ENCODE peak calls at places on chromosomes 11 and 22, in five cellular contexts. K is HepG2, D is K562, W is SK-N-SH, V is HCT116. T is an unnamed sample.

GRCh38 chr22:42188808-42189447 is 58.3 kb upstream of the CYP2D6 start:
- DNase-seq in D (no peak), W (no peak), K (no peak), V (peak; percentile 46), T (no peak)

GRCh38 chr11:128886401-128887119 is 4.6 kb upstream of the KCNJ5 start:
- DNase-seq in V (no peak), K (no peak), W (peak; percentile 62), D (no peak), T (no peak)

GRCh38 chr22:31954535-31955326 is 10.4 kb downstream of the YWHAH start:
- DNase-seq in K (no peak), W (no peak), D (no peak), V (no peak), T (no peak)

GRCh38 chr22:49326558-49326957 is 501.1 kb downstream of the BRD1 start:
- DNase-seq in V (no peak), K (no peak), D (no peak), W (no peak), T (no peak)

GRCh38 chr11:61587951-61588695 is 7.2 kb upstream of the SYT7 start:
- DNase-seq in D (peak; percentile 85), W (peak; percentile 69), K (no peak), V (peak; percentile 46), T (no peak)

GRCh38 chr22:49915610-49916009 is 2.6 kb downstream of the ALG12 start:
- DNase-seq in D (no peak), K (no peak), V (no peak), W (no peak), T (no peak)

GRCh38 chr11:129090056-129090455 is 102.1 kb downstream of the ARHGAP32 start:
- DNase-seq in V (no peak), K (no peak), D (no peak), W (no peak), T (no peak)

GRCh38 chr22:27919943-27920755 is 1.1 kb upstream of the PITPNB start:
- DNase-seq in D (no peak), W (peak; percentile 25), V (no peak), K (peak; percentile 55), T (no peak)

GRCh38 chr11:73797457-73797856 is 9.8 kb downstream of the MRPL48 start:
- DNase-seq in W (no peak), V (no peak), K (no peak), D (no peak), T (no peak)

GRCh38 chr11:83249972-83250593 is 36.1 kb downstream of the CCDC90B start:
- DNase-seq in D (peak; percentile 48), W (peak; percentile 51), K (peak; percentile 24), V (peak; percentile 21), T (no peak)

GRCh38 chr11:62435741-62436485 is 17.1 kb downstream of the SCGB1A1 start:
- DNase-seq in V (no peak), W (no peak), D (no peak), K (no peak), T (no peak)

GRCh38 chr11:19577391-19577831 is 135.2 kb upstream of the NAV2 start:
- DNase-seq in V (no peak), D (no peak), W (no peak), K (no peak), T (no peak)

GRCh38 chr11:134372961-134373360 is 39.1 kb downstream of the B3GAT1 start:
- DNase-seq in D (no peak), V (no peak), K (no peak), W (no peak), T (no peak)

GRCh38 chr11:71474771-71475483 is 21.9 kb downstream of the NADSYN1 start:
- DNase-seq in D (no peak), V (no peak), K (no peak), W (no peak), T (no peak)

GRCh38 chr11:57643802-57644201 is 5.9 kb downstream of the YPEL4 start:
- DNase-seq in W (no peak), D (no peak), V (no peak), K (no peak), T (no peak)

GRCh38 chr22:36998620-36999351 is 20.5 kb downstream of the TST start:
- DNase-seq in K (no peak), D (no peak), W (no peak), V (peak; percentile 58), T (no peak)

GRCh38 chr11:102761646-102762238 is 18.7 kb downstream of the MMP10 start:
- DNase-seq in V (no peak), D (no peak), W (no peak), K (no peak), T (no peak)

GRCh38 chr11:123548774-123549173 is 105.7 kb downstream of the SCN3B start:
- DNase-seq in D (no peak), V (no peak), K (no peak), W (no peak), T (no peak)

GRCh38 chr22:23282516-23282915 is 102.2 kb downstream of the BCR start:
- DNase-seq in W (no peak), D (no peak), K (no peak), V (no peak), T (no peak)
- TF ChIP-seq ZBTB33 in W (no peak), D (no peak), K (no peak), V (no peak), T (no peak)

GRCh38 chr11:65113361-65113756 is 1.7 kb downstream of the TM7SF2 start:
- DNase-seq in W (peak; percentile 63), V (no peak), D (no peak), K (no peak), T (no peak)
- TF ChIP-seq ZBTB33 in W (no peak), V (no peak), D (no peak), K (no peak), T (no peak)

GRCh38 chr11:112610494-112610893 is 349.8 kb upstream of the PLET1 start:
- DNase-seq in D (no peak), K (no peak), V (no peak), W (no peak), T (no peak)

GRCh38 chr11:112612283-112612849 is 348.9 kb upstream of the NCAM1 start:
- DNase-seq in W (peak; percentile 58), V (peak; percentile 6), K (no peak), D (no peak), T (no peak)

GRCh38 chr11:112608466-112608865 is 347.8 kb upstream of the PLET1 start:
- DNase-seq in V (no peak), D (no peak), K (no peak), W (no peak), T (no peak)

GRCh38 chr11:112613051-112613972 is 347.9 kb upstream of the NCAM1 start:
- DNase-seq in W (peak; percentile 74), D (no peak), V (peak; percentile 62), K (peak; percentile 23), T (no peak)

DNA sequence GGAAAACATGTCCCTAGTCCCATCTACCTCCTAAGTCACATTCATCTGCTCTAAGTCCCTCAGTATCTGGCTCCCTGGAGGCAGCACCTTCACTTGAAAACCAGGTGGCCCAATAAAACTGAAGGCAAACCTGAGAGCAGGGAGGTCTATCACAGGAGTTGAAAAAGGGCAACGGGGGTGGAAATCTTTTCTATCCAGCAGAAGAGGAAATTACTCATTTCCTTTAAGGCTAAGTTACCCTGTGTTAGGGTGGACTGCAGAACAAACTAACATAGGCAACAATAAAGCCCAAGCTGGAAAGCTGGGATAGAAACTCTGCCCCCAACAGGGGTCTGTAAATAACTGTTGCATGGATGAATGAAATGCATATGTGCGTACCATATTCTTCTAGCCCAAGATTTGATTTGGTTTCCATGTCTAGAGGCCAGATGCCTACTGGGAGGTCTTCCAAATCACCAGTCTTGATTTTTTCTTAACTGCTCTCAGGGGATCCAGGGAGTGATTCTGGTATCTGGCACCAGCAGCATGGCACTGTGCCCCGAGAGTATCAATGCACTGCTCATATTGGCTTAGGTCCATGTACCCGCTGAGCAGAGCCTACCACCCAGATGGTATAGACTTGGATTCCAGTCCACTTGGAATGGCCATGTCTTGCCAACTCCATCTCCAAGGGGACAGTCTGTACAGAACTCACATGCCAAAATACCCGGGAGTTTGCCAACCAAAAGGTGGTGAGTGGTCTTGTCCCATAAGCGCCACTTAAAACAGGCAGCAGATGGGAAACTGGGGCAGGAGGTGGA is 350.0 kb upstream of the NCAM1 start:
- DNase-seq in W (no peak), K (no peak), V (no peak), D (no peak), T (no peak)
- TF ChIP-seq ZBTB33 in W (no peak), K (no peak), V (no peak), D (no peak), T (no peak)

GRCh38 chr11:119210035-119210434 is 3.9 kb downstream of the CBL start:
- DNase-seq in V (no peak), D (no peak), K (no peak), W (no peak), T (no peak)
- TF ChIP-seq ZBTB33 in V (no peak), D (no peak), K (no peak), W (no peak), T (no peak)

GRCh38 chr11:36278531-36279245 is 10.5 kb downstream of the COMMD9 start:
- DNase-seq in V (no peak), W (no peak), K (no peak), D (no peak), T (no peak)
- TF ChIP-seq ZBTB33 in V (no peak), W (no peak), K (no peak), D (no peak), T (no peak)

T was measured in GM12878.